ENCODE peak calls at places on chromosomes 12 and 14, in five cellular contexts. M, U, G, S and L are unnamed samples.

GRCh38 chr14:81818271-81818670 is 284.6 kb upstream of the SEL1L start:
- DNase-seq in M (no peak), U (no peak), G (no peak), S (no peak), L (no peak)

GRCh38 chr14:64279719-64280668 is 14.2 kb downstream of the ESR2 start:
- DNase-seq in M (no peak), U (no peak), G (no peak), S (no peak), L (no peak)

GRCh38 chr12:100348657-100349454 is 8.0 kb upstream of the SLC17A8 start:
- DNase-seq in M (peak), U (peak), G (no peak), S (no peak), L (peak)

GRCh38 chr14:74647834-74648361 is 35.9 kb upstream of the LTBP2 start:
- DNase-seq in M (no peak), U (no peak), G (no peak), S (peak), L (no peak)

GRCh38 chr12:111340231-111340630 is 28.7 kb downstream of the PHETA1 start:
- DNase-seq in M (no peak), U (no peak), G (no peak), S (no peak), L (no peak)

GRCh38 chr14:23446291-23446851 is 10.9 kb upstream of the MYH7 start:
- DNase-seq in M (no peak), U (no peak), G (no peak), S (no peak), L (no peak)

GRCh38 chr12:18967814-18968213 is 161.7 kb upstream of the PLEKHA5 start:
- DNase-seq in M (no peak), U (no peak), G (no peak), S (no peak), L (no peak)

GRCh38 chr12:126432780-126433179 is 1367.5 kb downstream of the AACS start:
- DNase-seq in M (no peak), U (peak), G (no peak), S (no peak), L (no peak)

GRCh38 chr14:64636208-64636979 is 67.8 kb upstream of the PLEKHG3 start:
- DNase-seq in M (peak), U (no peak), G (no peak), S (no peak), L (peak)

GRCh38 chr14:79090781-79091180 is 920.6 kb downstream of the NRXN3 start:
- DNase-seq in M (no peak), U (no peak), G (no peak), S (no peak), L (no peak)

GRCh38 chr12:106901276-106901675 is 54.4 kb upstream of the TMEM263 start:
- DNase-seq in M (no peak), U (no peak), G (no peak), S (no peak), L (no peak)

GRCh38 chr12:96585977-96586376 is 96.6 kb downstream of the CFAP54 start:
- DNase-seq in M (no peak), U (no peak), G (no peak), S (no peak), L (no peak)

GRCh38 chr14:52948836-52949235 is 2.0 kb downstream of the FERMT2 start:
- DNase-seq in M (no peak), U (no peak), G (no peak), S (no peak), L (no peak)

GRCh38 chr14:106802413-106803364 is 1276.3 kb downstream of the TMEM121 start:
- DNase-seq in M (peak), U (no peak), G (no peak), S (no peak), L (no peak)

GRCh38 chr12:99427104-99427503 is 220.4 kb upstream of the GARIN6 start:
- DNase-seq in M (no peak), U (no peak), G (no peak), S (no peak), L (no peak)

GRCh38 chr14:101865288-101865687 is 99.1 kb upstream of the DYNC1H1 start:
- DNase-seq in M (no peak), U (no peak), G (no peak), S (no peak), L (no peak)

GRCh38 chr12:124979568-124979967 is 9.4 kb downstream of the DHX37 start:
- DNase-seq in M (no peak), U (no peak), G (no peak), S (no peak), L (no peak)

GRCh38 chr14:35419429-35419841 is 14.9 kb upstream of the NFKBIA start:
- DNase-seq in M (no peak), U (no peak), G (no peak), S (no peak), L (no peak)

GRCh38 chr14:67675219-67675582 is 769 bp upstream of the VTI1B start:
- DNase-seq in M (peak), U (no peak), G (no peak), S (no peak), L (no peak)
- TF ChIP-seq CTCF in M (no peak), U (no peak), G (no peak), S (no peak), L (no peak)

GRCh38 chr12:69284131-69284530 is 44.8 kb downstream of the CPSF6 start:
- DNase-seq in M (peak), U (peak), G (no peak), S (peak), L (no peak)
- TF ChIP-seq CTCF in M (peak), U (peak), G (no peak), S (no peak), L (no peak)

GRCh38 chr14:33676135-33676566 is 274.7 kb downstream of the EGLN3 start:
- DNase-seq in M (peak), U (no peak), G (no peak), S (no peak), L (no peak)
- TF ChIP-seq CTCF in M (peak), U (peak), G (peak), S (no peak), L (peak)

GRCh38 chr14:68523994-68524725 is 268.7 kb downstream of the ZFP36L1 start:
- DNase-seq in M (no peak), U (no peak), G (no peak), S (no peak), L (no peak)
- TF ChIP-seq CTCF in M (no peak), U (no peak), G (no peak), S (peak), L (no peak)

GRCh38 chr12:59839514-59839913 is 243.7 kb downstream of the SLC16A7 start:
- DNase-seq in M (no peak), U (no peak), G (no peak), S (no peak), L (no peak)

GRCh38 chr12:59833408-59833807 is 237.6 kb downstream of the SLC16A7 start:
- DNase-seq in M (peak), U (no peak), G (no peak), S (no peak), L (no peak)

DNA sequence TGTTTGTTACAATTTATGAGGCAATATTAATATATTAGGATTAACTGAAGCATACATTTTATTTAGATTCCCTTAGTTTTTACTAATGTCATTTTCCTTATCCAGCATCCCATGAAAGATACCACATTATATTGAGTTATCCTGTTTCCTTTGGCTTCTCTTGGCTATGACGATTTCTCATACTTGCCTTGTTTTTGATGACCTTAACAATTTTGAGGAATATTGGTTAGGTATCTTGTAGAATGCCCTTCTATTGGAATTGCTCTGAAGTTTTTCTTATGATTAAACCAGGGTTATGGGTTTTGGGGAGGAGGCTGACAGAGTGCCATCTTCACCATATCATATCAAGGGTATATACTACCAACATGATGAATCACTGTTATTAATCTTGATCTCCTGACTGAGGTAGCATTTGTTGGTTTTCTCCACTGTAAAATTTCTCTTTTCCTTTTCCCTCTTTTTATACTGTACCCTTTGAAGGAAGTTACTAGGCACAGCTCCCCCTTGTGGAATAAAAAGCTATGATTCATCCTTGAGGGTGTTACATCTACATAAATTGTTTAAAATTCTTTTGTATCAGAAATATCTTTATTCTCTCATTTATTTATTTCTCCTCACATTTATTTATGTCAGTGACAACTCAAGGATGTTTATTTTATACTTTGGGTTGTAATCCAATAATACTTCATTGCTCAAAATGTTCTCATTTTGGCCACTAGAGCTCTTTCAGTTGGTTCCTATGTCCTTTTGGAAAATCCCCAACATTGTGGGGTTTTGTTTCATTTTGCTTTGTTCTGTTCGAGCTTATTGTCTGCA is 239.0 kb downstream of the SLC16A7 start:
- DNase-seq in M (peak), U (no peak), G (peak), S (no peak), L (no peak)
- TF ChIP-seq CTCF in M (peak), U (peak), G (peak), S (no peak), L (peak)

GRCh38 chr12:51246254-51246853 is 7.7 kb downstream of the DAZAP2 start:
- DNase-seq in M (peak), U (peak), G (no peak), S (no peak), L (no peak)
- TF ChIP-seq CTCF in M (no peak), U (peak), G (peak), S (no peak), L (peak)

GRCh38 chr12:113358381-113359132 is at the start of gene PLBD2:
- DNase-seq in M (peak), U (peak), G (peak), S (peak), L (peak)
- TF ChIP-seq CTCF in M (no peak), U (no peak), G (no peak), S (no peak), L (peak)

DNA sequence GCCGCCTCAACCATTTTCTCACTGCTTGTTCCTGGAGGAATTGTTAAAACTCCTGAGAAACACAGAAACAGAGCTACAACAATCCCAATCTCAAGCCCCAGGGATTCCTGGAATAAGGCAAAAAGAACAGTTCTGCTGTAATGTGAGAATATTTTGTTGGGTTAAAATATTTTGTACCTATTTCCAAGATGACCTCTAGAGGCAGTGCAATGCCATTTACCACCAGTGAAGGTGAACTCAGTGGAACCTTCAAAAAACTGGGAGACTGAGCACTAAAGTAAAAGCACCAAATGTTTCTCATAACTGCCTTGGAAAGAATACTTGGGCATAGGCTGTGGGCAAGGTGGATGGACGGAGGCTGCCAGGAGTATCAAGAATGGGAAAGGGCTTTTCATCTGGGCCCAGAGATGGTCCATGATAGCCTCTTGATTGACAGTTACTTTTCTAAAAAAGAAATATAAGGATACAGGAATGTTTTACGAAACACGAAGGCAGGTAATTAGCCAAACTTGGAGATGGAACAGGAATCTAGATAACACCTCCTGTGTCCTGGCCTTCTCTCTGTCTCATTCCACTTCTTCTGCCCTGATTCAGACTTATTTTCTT is 334.0 kb upstream of the FLRT2 start:
- DNase-seq in M (peak), U (no peak), G (no peak), S (no peak), L (no peak)
- TF ChIP-seq CTCF in M (peak), U (peak), G (peak), S (peak), L (peak)

GRCh38 chr12:45268672-45269406 is 52.9 kb downstream of the ANO6 start:
- DNase-seq in M (peak), U (peak), G (no peak), S (peak), L (peak)
- TF ChIP-seq CTCF in M (no peak), U (peak), G (peak), S (no peak), L (peak)

GRCh38 chr14:90488256-90488655 is 91.4 kb downstream of the CALM1 start:
- DNase-seq in M (no peak), U (no peak), G (no peak), S (no peak), L (no peak)

GRCh38 chr14:90487462-90487861 is 90.6 kb downstream of the CALM1 start:
- DNase-seq in M (no peak), U (no peak), G (no peak), S (no peak), L (no peak)

GRCh38 chr14:90489306-90489705 is 92.5 kb downstream of the CALM1 start:
- DNase-seq in M (no peak), U (no peak), G (no peak), S (no peak), L (peak)

GRCh38 chr14:90484291-90484690 is 87.5 kb downstream of the CALM1 start:
- DNase-seq in M (no peak), U (no peak), G (no peak), S (no peak), L (peak)

DNA sequence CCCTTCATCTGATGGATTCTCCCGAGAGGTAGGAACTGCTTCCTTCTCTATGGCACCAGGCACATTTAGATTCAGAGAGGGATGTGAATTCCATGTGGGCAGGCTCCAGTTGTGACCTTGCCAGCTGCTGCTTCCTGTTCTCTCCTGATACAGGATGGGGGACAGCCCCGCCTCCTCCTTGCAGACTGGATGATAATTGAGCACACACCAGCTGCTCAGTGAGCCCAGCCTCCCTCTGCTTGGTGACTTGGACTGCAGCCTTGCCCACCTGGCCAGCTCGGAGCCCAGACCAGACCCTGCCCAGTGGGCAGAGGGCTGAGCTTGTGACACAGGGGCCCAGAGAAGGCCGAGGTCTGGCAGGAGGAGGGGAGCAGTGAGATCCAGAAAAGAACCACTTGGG is 90.2 kb downstream of the CALM1 start:
- DNase-seq in M (no peak), U (no peak), G (no peak), S (no peak), L (no peak)
- TF ChIP-seq CTCF in M (no peak), U (no peak), G (no peak), S (no peak), L (no peak)